ENCODE peak calls at places on chromosomes 6 and 20, in six cellular contexts. Y is fibroblast of lung, K is OCI-LY7, X is astrocyte, U is GM23338, A is GM23248. N is an unnamed sample.

GRCh38 chr6:143223895-143224294 is 163.2 kb downstream of the AIG1 start:
- DNase-seq in Y (peak; percentile 66), K (no peak), X (no peak), U (no peak), A (no peak), N (no peak)

GRCh38 chr6:2934057-2934456 is 30.9 kb upstream of the SERPINB9 start:
- DNase-seq in Y (no peak), K (no peak), X (no peak), U (no peak), A (peak; percentile 7), N (no peak)

GRCh38 chr6:151635741-151636140 is 141.9 kb downstream of the CCDC170 start:
- DNase-seq in Y (no peak), K (no peak), X (no peak), U (no peak), A (no peak), N (no peak)

GRCh38 chr6:144158133-144158532 is 7.8 kb downstream of the STX11 start:
- DNase-seq in Y (peak; percentile 75), K (no peak), X (peak; percentile 92), U (peak; percentile 74), A (peak; percentile 84), N (no peak)

GRCh38 chr6:155284775-155285174 is 21.0 kb downstream of the CLDN20 start:
- DNase-seq in Y (no peak), K (no peak), X (no peak), U (no peak), A (no peak), N (no peak)

GRCh38 chr20:8043687-8044278 is 24.2 kb upstream of the TMX4 start:
- DNase-seq in Y (peak; percentile 73), K (peak; percentile 75), X (peak; percentile 23), U (peak; percentile 84), A (peak; percentile 71), N (peak; percentile 83)

GRCh38 chr6:39402239-39402751 is 79.8 kb upstream of the KCNK16 start:
- DNase-seq in Y (no peak), K (no peak), X (no peak), U (no peak), A (peak; percentile 88), N (no peak)

GRCh38 chr20:24475356-24475755 is 5.9 kb downstream of the SYNDIG1 start:
- DNase-seq in Y (no peak), K (no peak), X (no peak), U (no peak), A (no peak), N (no peak)

GRCh38 chr6:83920017-83920416 is 60.5 kb downstream of the CYB5R4 start:
- DNase-seq in Y (no peak), K (no peak), X (peak; percentile 57), U (no peak), A (peak; percentile 62), N (no peak)

GRCh38 chr20:15759546-15760216 is 813.6 kb downstream of the KIF16B start:
- DNase-seq in Y (no peak), K (no peak), X (no peak), U (no peak), A (peak; percentile 28), N (no peak)

GRCh38 chr6:137122612-137123011 is 50.8 kb downstream of the IL22RA2 start:
- DNase-seq in Y (no peak), K (no peak), X (no peak), U (no peak), A (no peak), N (no peak)

GRCh38 chr6:43287717-43288679 is 10.1 kb upstream of the SLC22A7 start:
- DNase-seq in Y (no peak), K (no peak), X (no peak), U (no peak), A (no peak), N (no peak)

GRCh38 chr20:44688053-44688625 is 27.0 kb upstream of the CCN5 start:
- DNase-seq in Y (no peak), K (no peak), X (no peak), U (no peak), A (no peak), N (no peak)

GRCh38 chr20:46629341-46629740 is 21.9 kb downstream of the SLC13A3 start:
- DNase-seq in Y (no peak), K (no peak), X (no peak), U (no peak), A (no peak), N (no peak)

GRCh38 chr20:33515569-33516216 is 25.8 kb downstream of the CBFA2T2 start:
- DNase-seq in Y (no peak), K (peak; percentile 38), X (no peak), U (peak; percentile 39), A (no peak), N (peak; percentile 55)

GRCh38 chr6:166251196-166251595 is 57.0 kb downstream of the PRR18 start:
- DNase-seq in Y (no peak), K (peak; percentile 30), X (no peak), U (no peak), A (no peak), N (no peak)

GRCh38 chr6:11386323-11386722 is 151.2 kb upstream of the TMEM170B start:
- DNase-seq in Y (no peak), K (peak; percentile 43), X (no peak), U (no peak), A (no peak), N (no peak)

GRCh38 chr6:16369108-16369507 is 130.7 kb downstream of the GMPR start:
- DNase-seq in Y (no peak), K (no peak), X (no peak), U (no peak), A (no peak), N (no peak)

GRCh38 chr20:33401922-33402369 is 627 bp upstream of the CDK5RAP1 start:
- DNase-seq in Y (no peak), K (peak; percentile 45), X (no peak), U (no peak), A (peak; percentile 55), N (peak; percentile 83)

GRCh38 chr6:19417713-19418112 is 419.5 kb upstream of the ID4 start:
- DNase-seq in Y (peak; percentile 28), K (no peak), X (peak; percentile 85), U (no peak), A (peak; percentile 76), N (no peak)

GRCh38 chr6:125271486-125272159 is 30.1 kb downstream of the HDDC2 start:
- DNase-seq in Y (no peak), K (no peak), X (no peak), U (no peak), A (peak; percentile 14), N (no peak)

GRCh38 chr6:158242071-158242606 is 70.1 kb upstream of the TULP4 start:
- DNase-seq in Y (no peak), K (no peak), X (no peak), U (no peak), A (no peak), N (no peak)
- H3K4me3 ChIP-seq in Y (no peak overlapping the region), K (peak overlapping the region; percentile 44), X (no peak overlapping the region), U (no peak overlapping the region), A (no peak overlapping the region), N (peak overlapping the region; percentile 40)

DNA sequence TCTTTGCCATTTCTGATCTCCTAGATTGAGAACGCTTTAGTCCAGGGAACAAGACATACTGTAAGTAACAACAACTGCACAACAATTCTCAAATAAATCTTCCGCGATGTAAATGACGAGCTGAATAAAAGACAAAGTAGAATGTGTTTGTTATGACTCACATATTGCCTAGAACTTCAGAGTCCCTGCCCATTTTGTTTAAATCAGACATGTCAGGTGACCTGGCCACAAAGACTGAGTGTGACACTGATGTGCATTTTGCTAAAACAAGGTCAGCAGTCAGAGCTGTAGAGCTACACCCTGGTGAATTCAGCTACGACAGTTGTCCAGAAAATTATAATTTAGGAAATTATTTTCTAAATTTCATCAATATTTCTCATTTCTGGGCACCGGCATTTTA is 156.7 kb upstream of the CITED2 start:
- DNase-seq in Y (peak; percentile 74), K (no peak), X (peak; percentile 42), U (no peak), A (peak; percentile 58), N (no peak)
- H2AFZ ChIP-seq in Y (peak overlapping the region; percentile 3), K (no peak overlapping the region), X (peak overlapping the region; percentile 46), U (peak overlapping the region; percentile 9), A (peak overlapping the region; percentile 77), N (no peak overlapping the region)

GRCh38 chr6:363291-363690 is 28.3 kb upstream of the IRF4 start:
- DNase-seq in Y (no peak), K (no peak), X (no peak), U (no peak), A (no peak), N (no peak)

GRCh38 chr6:360791-361373 is 30.7 kb upstream of the IRF4 start:
- DNase-seq in Y (no peak), K (peak; percentile 77), X (no peak), U (no peak), A (no peak), N (no peak)

GRCh38 chr6:362231-362923 is 29.2 kb upstream of the IRF4 start:
- DNase-seq in Y (no peak), K (no peak), X (no peak), U (no peak), A (no peak), N (no peak)

GRCh38 chr6:362924-363249 is 28.7 kb upstream of the IRF4 start:
- DNase-seq in Y (no peak), K (no peak), X (no peak), U (no peak), A (no peak), N (no peak)

DNA sequence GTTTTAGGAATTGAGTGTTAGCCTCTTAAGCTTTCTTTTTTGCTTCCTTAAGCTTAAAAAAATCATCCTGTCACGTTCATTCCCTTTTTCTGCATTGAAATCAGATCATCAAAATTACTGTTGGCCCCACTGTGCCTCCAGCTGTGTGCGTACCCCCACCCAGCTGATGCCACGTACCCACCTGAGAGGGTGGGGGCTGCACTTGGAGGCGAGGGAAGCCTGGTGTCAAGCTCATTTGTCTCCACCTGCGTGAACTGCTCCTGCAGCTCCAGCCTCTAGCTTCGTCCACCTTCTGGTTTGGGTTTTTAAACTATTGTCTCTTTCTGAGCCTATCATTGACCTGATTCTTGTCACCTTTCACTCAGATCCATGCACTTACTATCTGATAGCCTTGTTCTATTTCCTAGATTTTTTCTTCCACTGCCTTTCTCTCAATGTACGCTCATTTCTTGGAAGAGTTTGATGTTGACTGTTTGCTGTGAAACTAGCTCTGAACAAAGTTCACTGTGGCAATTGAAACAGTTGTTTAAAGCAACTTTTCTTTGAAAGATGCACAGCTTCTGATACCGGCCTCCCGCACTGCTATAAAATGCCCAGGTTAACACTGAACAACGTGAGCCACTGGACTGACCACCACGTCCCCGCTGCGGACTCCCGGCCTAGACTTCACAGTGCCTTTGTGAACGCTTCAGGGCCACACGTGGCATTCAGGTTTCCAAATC is 30.0 kb upstream of the IRF4 start:
- DNase-seq in Y (no peak), K (peak; percentile 52), X (no peak), U (no peak), A (no peak), N (no peak)
- H3K4me1 ChIP-seq in Y (no peaks in the 10 kb centered on the region), K (peaks cover 100% of the 10 kb centered on the region), X (no peaks in the 10 kb centered on the region), U (no peaks in the 10 kb centered on the region), A (no peaks in the 10 kb centered on the region), N (no peaks in the 10 kb centered on the region)

GRCh38 chr20:40325006-40325563 is 364.0 kb downstream of the MAFB start:
- DNase-seq in Y (no peak), K (no peak), X (no peak), U (no peak), A (no peak), N (peak; percentile 19)
- H3K4me3 ChIP-seq in Y (no peak overlapping the region), K (no peak overlapping the region), X (no peak overlapping the region), U (no peak overlapping the region), A (no peak overlapping the region), N (no peak overlapping the region)

GRCh38 chr6:7541175-7542064 is at the start of gene DSP:
- DNase-seq in Y (no peak), K (no peak), X (no peak), U (peak; percentile 80), A (peak; percentile 83), N (no peak)
- H2AFZ ChIP-seq in Y (peak within 1 kb of the TSS; percentile 55), K (no peak within 1 kb of the TSS), X (peak within 1 kb of the TSS; percentile 79), U (peak within 1 kb of the TSS; percentile 86), A (peak within 1 kb of the TSS; percentile 71), N (no peak within 1 kb of the TSS)

N was measured in Karpas-422.